ENCODE peak calls at places on chromosomes 13 and 19, in nine cellular contexts. W, G, A, F, T, J, R, P and B are unnamed samples.
A peak's percentile ranks its signal among the peaks of the same experiment; 100 is the strongest.

GRCh38 chr13:44365899-44366298 is 7.7 kb upstream of the SERP2 start:
- ATAC-seq in R (no peak), F (no peak), J (no peak), A (no peak), G (no peak), W (no peak), P (peak; percentile 60), T (no peak), B (no peak)

GRCh38 chr13:59166174-59166573 is 997.6 kb downstream of the DIAPH3 start:
- ATAC-seq in F (no peak), T (no peak), J (no peak), A (no peak), R (no peak), P (no peak), G (no peak), W (no peak), B (no peak)

GRCh38 chr13:48838193-48839000 is 137.3 kb upstream of the FNDC3A start:
- ATAC-seq in G (no peak), F (no peak), J (no peak), P (no peak), W (no peak), R (no peak), A (no peak), T (no peak), B (no peak)

GRCh38 chr19:29162694-29163093 is 50.3 kb downstream of the UQCRFS1 start:
- ATAC-seq in J (no peak), F (no peak), P (no peak), A (no peak), G (no peak), T (no peak), R (no peak), W (no peak), B (no peak)

GRCh38 chr13:45340422-45341033 is 455 bp downstream of the TPT1 start:
- ATAC-seq in A (peak; percentile 51), F (peak; percentile 54), T (peak; percentile 56), J (peak; percentile 89), W (peak; percentile 72), G (peak; percentile 74), R (peak; percentile 49), P (peak; percentile 70), B (peak; percentile 70)

GRCh38 chr13:78603240-78603947 is at the start of gene POU4F1:
- ATAC-seq in A (peak; percentile 88), G (no peak), F (peak; percentile 90), T (peak; percentile 84), J (peak; percentile 5), W (peak; percentile 92), P (peak; percentile 82), R (peak; percentile 71), B (peak; percentile 70)

GRCh38 chr13:112133489-112134149 is 66.7 kb downstream of the SOX1 start:
- ATAC-seq in W (no peak), F (no peak), T (no peak), J (no peak), P (peak; percentile 81), A (no peak), R (no peak), G (no peak), B (no peak)

GRCh38 chr13:48249018-48249417 is 16.0 kb downstream of the ITM2B start:
- ATAC-seq in R (no peak), G (no peak), A (no peak), P (no peak), F (peak; percentile 97), W (peak; percentile 91), T (peak; percentile 95), J (no peak), B (no peak)

GRCh38 chr13:33615436-33615835 is 202.5 kb upstream of the RFC3 start:
- ATAC-seq in T (no peak), W (no peak), A (no peak), R (no peak), F (no peak), P (no peak), J (no peak), G (no peak), B (no peak)

GRCh38 chr13:112341976-112342735 is 34.0 kb upstream of the SPACA7 start:
- ATAC-seq in F (no peak), T (no peak), J (no peak), W (no peak), R (no peak), P (no peak), G (no peak), A (no peak), B (no peak)

GRCh38 chr19:14528419-14529253 is 758 bp upstream of the TECR start:
- ATAC-seq in P (no peak), G (no peak), T (no peak), F (peak; percentile 1), R (peak; percentile 3), A (no peak), J (no peak), W (no peak), B (no peak)

GRCh38 chr19:2081873-2082810 is 14.0 kb downstream of the MOB3A start:
- ATAC-seq in W (peak; percentile 54), G (no peak), F (peak; percentile 27), T (peak; percentile 33), J (no peak), R (no peak), P (peak; percentile 48), A (peak; percentile 35), B (peak; percentile 34)

GRCh38 chr19:12828494-12828893 is 5.9 kb downstream of the RTBDN start:
- ATAC-seq in T (no peak), P (peak; percentile 68), A (peak; percentile 64), F (peak; percentile 54), J (no peak), W (peak; percentile 70), G (no peak), R (no peak), B (peak; percentile 45)